ENCODE peak calls at places on chromosomes 6 and 20, in seven cellular contexts. One of them, this sample, is unnamed.

GRCh38 chr6:131807644-131808459 is at the start of gene ENPP1:
- DNase-seq in lung: peak; percentile 64
- DNase-seq in left lung: peak; percentile 46
- DNase-seq in adrenal gland: peak; percentile 74
- DNase-seq in fibroblast of lung: peak; percentile 69
- DNase-seq in upper lobe of right lung: peak; percentile 84
- DNase-seq in SJCRH30: peak; percentile 95
- DNase-seq in this sample: peak; percentile 78

GRCh38 chr20:63639093-63639860 is 12.4 kb upstream of the GMEB2 start:
- DNase-seq in lung: no peak
- DNase-seq in adrenal gland: no peak
- DNase-seq in upper lobe of right lung: no peak
- DNase-seq in fibroblast of lung: no peak
- DNase-seq in SJCRH30: no peak
- DNase-seq in left lung: no peak
- DNase-seq in this sample: no peak

GRCh38 chr20:37327748-37328147 is 18.2 kb upstream of the SRC start:
- DNase-seq in lung: peak; percentile 62
- DNase-seq in SJCRH30: no peak
- DNase-seq in adrenal gland: peak; percentile 76
- DNase-seq in left lung: peak; percentile 68
- DNase-seq in fibroblast of lung: peak; percentile 88
- DNase-seq in upper lobe of right lung: peak; percentile 70
- DNase-seq in this sample: no peak

GRCh38 chr6:19536838-19537237 is 300.3 kb upstream of the ID4 start:
- DNase-seq in lung: no peak
- DNase-seq in SJCRH30: no peak
- DNase-seq in left lung: no peak
- DNase-seq in adrenal gland: no peak
- DNase-seq in upper lobe of right lung: no peak
- DNase-seq in fibroblast of lung: no peak
- DNase-seq in this sample: no peak

GRCh38 chr6:101011165-101011564 is 130.0 kb upstream of the ASCC3 start:
- DNase-seq in left lung: no peak
- DNase-seq in upper lobe of right lung: no peak
- DNase-seq in adrenal gland: no peak
- DNase-seq in SJCRH30: no peak
- DNase-seq in lung: no peak
- DNase-seq in fibroblast of lung: no peak
- DNase-seq in this sample: no peak

GRCh38 chr20:38658879-38659612 is 57.4 kb downstream of the ARHGAP40 start:
- DNase-seq in fibroblast of lung: no peak
- DNase-seq in lung: no peak
- DNase-seq in left lung: no peak
- DNase-seq in SJCRH30: no peak
- DNase-seq in adrenal gland: peak; percentile 36
- DNase-seq in upper lobe of right lung: no peak
- DNase-seq in this sample: peak; percentile 28

GRCh38 chr6:91782789-91783188 is 1195.9 kb upstream of the MAP3K7 start:
- DNase-seq in fibroblast of lung: peak; percentile 9
- DNase-seq in left lung: no peak
- DNase-seq in upper lobe of right lung: no peak
- DNase-seq in lung: no peak
- DNase-seq in SJCRH30: no peak
- DNase-seq in adrenal gland: no peak
- DNase-seq in this sample: no peak

GRCh38 chr6:134979142-134979541 is 29.2 kb upstream of the ALDH8A1 start:
- DNase-seq in left lung: no peak
- DNase-seq in SJCRH30: no peak
- DNase-seq in upper lobe of right lung: no peak
- DNase-seq in adrenal gland: no peak
- DNase-seq in fibroblast of lung: no peak
- DNase-seq in lung: no peak
- DNase-seq in this sample: no peak

GRCh38 chr6:70706491-70707123 is 38.9 kb downstream of the SMAP1 start:
- DNase-seq in fibroblast of lung: peak; percentile 19
- DNase-seq in left lung: no peak
- DNase-seq in SJCRH30: no peak
- DNase-seq in lung: no peak
- DNase-seq in adrenal gland: no peak
- DNase-seq in upper lobe of right lung: no peak
- DNase-seq in this sample: no peak

GRCh38 chr20:6402026-6402425 is 279.2 kb upstream of the FERMT1 start:
- DNase-seq in fibroblast of lung: peak; percentile 17
- DNase-seq in lung: no peak
- DNase-seq in SJCRH30: no peak
- DNase-seq in upper lobe of right lung: no peak
- DNase-seq in left lung: no peak
- DNase-seq in adrenal gland: no peak
- DNase-seq in this sample: no peak

GRCh38 chr20:19211661-19212523 is 550 bp upstream of the SLC24A3 start:
- DNase-seq in upper lobe of right lung: peak; percentile 80
- DNase-seq in fibroblast of lung: peak; percentile 2
- DNase-seq in adrenal gland: no peak
- DNase-seq in left lung: peak; percentile 53
- DNase-seq in SJCRH30: peak; percentile 27
- DNase-seq in lung: peak; percentile 63
- DNase-seq in this sample: peak; percentile 16
- H3K4me3 ChIP-seq in upper lobe of right lung: peak overlapping the region; percentile 57
- H3K4me3 ChIP-seq in fibroblast of lung: peak overlapping the region; percentile 14
- H3K4me3 ChIP-seq in adrenal gland: no peak overlapping the region
- H3K4me3 ChIP-seq in left lung: peak overlapping the region; percentile 52
- H3K4me3 ChIP-seq in SJCRH30: peak overlapping the region; percentile 58
- H3K4me3 ChIP-seq in lung: peak overlapping the region; percentile 64
- H3K4me3 ChIP-seq in this sample: no peak overlapping the region

GRCh38 chr6:158591134-158591809 is 31.4 kb downstream of the TMEM181 start:
- DNase-seq in fibroblast of lung: no peak
- DNase-seq in left lung: no peak
- DNase-seq in adrenal gland: no peak
- DNase-seq in upper lobe of right lung: no peak
- DNase-seq in SJCRH30: no peak
- DNase-seq in lung: no peak
- DNase-seq in this sample: no peak
- H3K36me3 ChIP-seq in fibroblast of lung: peaks cover 12% of the 10 kb centered on the region
- H3K36me3 ChIP-seq in left lung: no peaks in the 10 kb centered on the region
- H3K36me3 ChIP-seq in adrenal gland: no peaks in the 10 kb centered on the region
- H3K36me3 ChIP-seq in upper lobe of right lung: peaks cover 94% of the 10 kb centered on the region
- H3K36me3 ChIP-seq in SJCRH30: peaks cover 37% of the 10 kb centered on the region
- H3K36me3 ChIP-seq in lung: peaks cover 4% of the 10 kb centered on the region
- H3K36me3 ChIP-seq in this sample: peaks cover 73% of the 10 kb centered on the region

DNA sequence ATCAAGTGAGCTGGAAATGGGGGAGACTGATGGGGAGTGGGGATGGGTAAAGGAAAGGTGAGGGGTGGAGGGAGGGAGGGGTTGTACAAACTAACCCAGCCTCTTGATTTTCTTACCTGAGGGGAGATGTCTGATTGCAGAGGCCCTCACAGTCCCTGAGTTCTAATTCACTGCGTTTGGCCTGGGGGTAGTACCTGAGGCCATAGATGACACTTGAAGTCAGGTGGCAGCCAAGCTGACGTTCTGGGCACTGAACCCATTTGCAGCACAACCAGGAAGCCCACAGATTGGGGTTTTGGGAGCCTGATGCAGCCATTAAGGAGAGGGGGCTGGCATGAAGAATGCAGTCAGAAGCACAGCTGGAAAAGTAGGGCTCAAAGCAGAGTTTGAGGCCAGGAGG is 153.8 kb upstream of the DTNBP1 start:
- DNase-seq in left lung: no peak
- DNase-seq in SJCRH30: no peak
- DNase-seq in adrenal gland: no peak
- DNase-seq in upper lobe of right lung: no peak
- DNase-seq in fibroblast of lung: no peak
- DNase-seq in lung: no peak
- DNase-seq in this sample: no peak
- H3K27me3 ChIP-seq in left lung: no peaks in the 10 kb centered on the region
- H3K27me3 ChIP-seq in SJCRH30: no peaks in the 10 kb centered on the region
- H3K27me3 ChIP-seq in adrenal gland: no peaks in the 10 kb centered on the region
- H3K27me3 ChIP-seq in upper lobe of right lung: no peaks in the 10 kb centered on the region
- H3K27me3 ChIP-seq in fibroblast of lung: no peaks in the 10 kb centered on the region
- H3K27me3 ChIP-seq in lung: no peaks in the 10 kb centered on the region
- H3K27me3 ChIP-seq in this sample: no peaks in the 10 kb centered on the region

GRCh38 chr6:156845447-156845846 is 68.3 kb downstream of the ARID1B start:
- DNase-seq in lung: no peak
- DNase-seq in fibroblast of lung: no peak
- DNase-seq in left lung: no peak
- DNase-seq in SJCRH30: no peak
- DNase-seq in upper lobe of right lung: no peak
- DNase-seq in adrenal gland: no peak
- DNase-seq in this sample: no peak
- H3K4me3 ChIP-seq in lung: no peak overlapping the region
- H3K4me3 ChIP-seq in fibroblast of lung: no peak overlapping the region
- H3K4me3 ChIP-seq in left lung: no peak overlapping the region
- H3K4me3 ChIP-seq in SJCRH30: no peak overlapping the region
- H3K4me3 ChIP-seq in upper lobe of right lung: no peak overlapping the region
- H3K4me3 ChIP-seq in adrenal gland: no peak overlapping the region
- H3K4me3 ChIP-seq in this sample: no peak overlapping the region

GRCh38 chr20:49823152-49823847 is 10.7 kb downstream of the SLC9A8 start:
- DNase-seq in SJCRH30: no peak
- DNase-seq in adrenal gland: no peak
- DNase-seq in fibroblast of lung: no peak
- DNase-seq in lung: no peak
- DNase-seq in left lung: no peak
- DNase-seq in upper lobe of right lung: no peak
- DNase-seq in this sample: no peak

GRCh38 chr20:49825521-49826033 is 12.9 kb downstream of the SLC9A8 start:
- DNase-seq in adrenal gland: no peak
- DNase-seq in upper lobe of right lung: peak; percentile 83
- DNase-seq in SJCRH30: no peak
- DNase-seq in lung: peak; percentile 74
- DNase-seq in left lung: peak; percentile 68
- DNase-seq in fibroblast of lung: no peak
- DNase-seq in this sample: no peak

GRCh38 chr20:49821850-49822249 is 9.2 kb downstream of the SLC9A8 start:
- DNase-seq in SJCRH30: peak; percentile 52
- DNase-seq in upper lobe of right lung: no peak
- DNase-seq in lung: no peak
- DNase-seq in adrenal gland: peak; percentile 35
- DNase-seq in left lung: no peak
- DNase-seq in fibroblast of lung: peak; percentile 81
- DNase-seq in this sample: peak; percentile 38

GRCh38 chr20:49821381-49821780 is 8.8 kb downstream of the SLC9A8 start:
- DNase-seq in SJCRH30: no peak
- DNase-seq in adrenal gland: no peak
- DNase-seq in lung: no peak
- DNase-seq in upper lobe of right lung: no peak
- DNase-seq in left lung: no peak
- DNase-seq in fibroblast of lung: no peak
- DNase-seq in this sample: no peak

GRCh38 chr20:49824206-49824605 is 11.6 kb downstream of the SLC9A8 start:
- DNase-seq in adrenal gland: no peak
- DNase-seq in lung: no peak
- DNase-seq in upper lobe of right lung: no peak
- DNase-seq in fibroblast of lung: peak; percentile 36
- DNase-seq in left lung: no peak
- DNase-seq in SJCRH30: no peak
- DNase-seq in this sample: no peak
- H3K36me3 ChIP-seq in adrenal gland: no peaks in the 10 kb centered on the region
- H3K36me3 ChIP-seq in lung: peaks cover 9% of the 10 kb centered on the region
- H3K36me3 ChIP-seq in upper lobe of right lung: peaks cover 36% of the 10 kb centered on the region
- H3K36me3 ChIP-seq in fibroblast of lung: peaks cover 10% of the 10 kb centered on the region
- H3K36me3 ChIP-seq in left lung: no peaks in the 10 kb centered on the region
- H3K36me3 ChIP-seq in SJCRH30: peaks cover 32% of the 10 kb centered on the region
- H3K36me3 ChIP-seq in this sample: peaks cover 39% of the 10 kb centered on the region

This sample was measured in MG63.